ENCODE peak calls at places on chromosomes 2 and 18, in ten cellular contexts. W, Y, V, F, A, M, S, X, R and B are unnamed samples.
A peak's percentile ranks its signal among the peaks of the same experiment; 100 is the strongest.

GRCh38 chr2:241096979-241097378 is 5.1 kb downstream of the MTERF4 start:
- DNase-seq in W (no peak), Y (no peak), V (no peak), F (no peak), A (no peak), M (peak; percentile 32), S (no peak), X (no peak), R (no peak), B (no peak)

GRCh38 chr18:26719909-26720308 is 145.6 kb downstream of the AQP4 start:
- DNase-seq in W (no peak), Y (no peak), V (no peak), F (no peak), A (no peak), M (no peak), S (no peak), X (no peak), R (no peak), B (no peak)

GRCh38 chr2:47249427-47249826 is 94.3 kb upstream of the STPG4 start:
- DNase-seq in W (no peak), Y (no peak), V (no peak), F (no peak), A (no peak), M (no peak), S (no peak), X (no peak), R (no peak), B (no peak)

GRCh38 chr2:23566236-23567142 is 181.5 kb downstream of the KLHL29 start:
- DNase-seq in W (peak; percentile 91), Y (no peak), V (no peak), F (no peak), A (no peak), M (peak; percentile 87), S (no peak), X (no peak), R (no peak), B (no peak)

GRCh38 chr2:7567646-7568045 is 650.4 kb downstream of the RNF144A start:
- DNase-seq in W (no peak), Y (no peak), V (no peak), F (no peak), A (no peak), M (no peak), S (no peak), X (no peak), R (no peak), B (no peak)

GRCh38 chr2:12704378-12704777 is 12.4 kb upstream of the TRIB2 start:
- DNase-seq in W (no peak), Y (no peak), V (no peak), F (no peak), A (no peak), M (no peak), S (no peak), X (no peak), R (no peak), B (no peak)

GRCh38 chr18:79749251-79750191 is 48.2 kb upstream of the KCNG2 start:
- DNase-seq in W (peak; percentile 78), Y (no peak), V (peak; percentile 63), F (no peak), A (peak; percentile 39), M (no peak), S (no peak), X (no peak), R (no peak), B (peak; percentile 47)

GRCh38 chr18:33702625-33703024 is 124.6 kb downstream of the ASXL3 start:
- DNase-seq in W (no peak), Y (no peak), V (no peak), F (no peak), A (no peak), M (no peak), S (no peak), X (no peak), R (no peak), B (no peak)

GRCh38 chr2:64568836-64569235 is 44.7 kb downstream of the AFTPH start:
- DNase-seq in W (no peak), Y (no peak), V (no peak), F (no peak), A (no peak), M (no peak), S (no peak), X (no peak), R (no peak), B (no peak)

DNA sequence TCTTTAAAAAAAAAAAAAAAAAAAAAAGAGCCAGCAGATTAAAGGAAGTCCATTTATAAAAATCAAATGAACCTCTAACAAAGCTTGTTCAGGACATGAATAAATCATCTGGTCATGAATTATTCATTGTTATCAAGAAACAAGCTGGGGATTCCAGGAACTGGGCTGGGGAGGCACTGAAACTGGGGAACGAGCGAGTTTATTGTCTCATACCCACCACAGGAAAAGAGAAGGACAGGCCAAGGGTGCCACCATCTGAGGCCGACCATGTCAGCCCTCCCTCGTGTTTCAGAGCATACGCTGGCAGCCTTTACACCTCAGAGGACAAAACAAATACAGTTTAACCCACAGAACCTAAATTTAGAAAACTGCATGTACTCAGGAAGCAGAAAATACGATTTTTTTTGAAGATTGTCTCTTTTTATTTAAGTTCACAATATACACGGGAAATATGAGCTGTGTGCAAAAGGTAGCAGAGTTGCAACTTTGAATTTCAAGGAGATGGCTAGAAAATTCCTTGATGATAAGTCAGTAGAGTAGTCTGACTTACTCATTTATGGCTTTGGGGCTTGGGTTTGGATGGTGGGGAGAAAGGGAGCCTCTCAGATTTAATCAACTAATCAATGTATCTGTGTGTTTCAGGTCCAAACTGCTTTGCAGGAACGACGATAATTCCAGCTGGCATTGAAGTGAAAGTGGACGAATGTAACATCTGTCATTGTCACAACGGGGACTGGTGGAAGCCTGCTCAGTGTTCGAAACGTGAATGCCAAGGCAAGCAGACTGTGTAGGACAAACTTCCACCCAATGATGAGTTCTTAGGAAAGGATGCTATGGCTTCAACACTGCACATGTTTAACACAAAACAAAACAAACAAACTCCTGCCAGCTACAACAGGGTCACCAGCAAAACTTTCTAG is 164.4 kb downstream of the VWC2L start:
- DNase-seq in W (no peak), Y (no peak), V (peak; percentile 40), F (no peak), A (no peak), M (no peak), S (no peak), X (no peak), R (no peak), B (no peak)
- H3K4me1 ChIP-seq in W (no peaks in the 10 kb centered on the region), Y (no peaks in the 10 kb centered on the region), V (no peaks in the 10 kb centered on the region), F (no peaks in the 10 kb centered on the region), A (no peaks in the 10 kb centered on the region), M (no peaks in the 10 kb centered on the region), S (no peaks in the 10 kb centered on the region), X (no peaks in the 10 kb centered on the region), R (no peaks in the 10 kb centered on the region), B (peaks cover 4% of the 10 kb centered on the region)

DNA sequence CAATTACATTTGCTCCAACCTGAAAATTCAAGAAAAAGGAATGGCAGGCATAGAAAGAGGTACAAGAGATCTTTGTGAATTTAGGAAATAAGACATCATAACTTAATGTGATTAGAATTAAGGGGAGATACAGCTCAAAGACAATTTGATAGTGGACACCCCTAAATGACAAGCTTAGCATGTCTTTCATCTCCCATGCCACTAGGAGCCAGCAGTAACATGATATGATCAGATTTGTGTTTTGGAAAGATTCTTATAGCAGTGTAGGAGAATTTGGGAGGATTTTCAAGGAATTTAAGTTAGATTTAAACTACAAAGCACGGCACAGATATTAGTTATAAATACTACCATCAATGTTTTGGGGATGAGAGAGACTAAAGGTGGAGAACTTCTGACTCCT is 340.8 kb downstream of the RDH14 start:
- DNase-seq in W (no peak), Y (no peak), V (no peak), F (no peak), A (no peak), M (no peak), S (no peak), X (no peak), R (no peak), B (no peak)
- TF ChIP-seq CTCF in W (peak; percentile 53), Y (no peak), V (no peak), F (no peak), A (no peak), M (peak; percentile 52), S (no peak), X (no peak), R (no peak), B (peak; percentile 38)

DNA sequence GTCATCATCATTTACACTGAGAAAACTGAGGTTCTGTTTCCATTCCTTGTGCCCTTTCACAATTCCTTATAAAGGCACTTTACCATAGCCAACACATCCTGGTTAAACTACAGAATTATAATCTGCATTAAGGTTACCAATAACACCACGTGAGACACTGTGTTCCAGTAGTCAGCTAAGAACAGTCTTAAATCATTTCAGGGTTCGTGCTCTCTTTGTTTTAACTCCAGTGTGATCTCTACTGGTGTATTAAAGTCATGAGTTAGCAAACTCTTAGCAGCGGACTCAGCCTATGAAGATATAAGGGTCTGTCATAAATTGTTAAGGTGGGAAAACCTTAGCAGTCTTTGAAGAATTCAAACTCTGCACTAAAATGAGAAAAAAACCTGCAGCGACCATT is 53.0 kb downstream of the TCF4 start:
- DNase-seq in W (no peak), Y (no peak), V (no peak), F (no peak), A (no peak), M (no peak), S (no peak), X (no peak), R (no peak), B (no peak)
- H3K27ac ChIP-seq in W (no peak overlapping the region), Y (no peak overlapping the region), V (no peak overlapping the region), F (no peak overlapping the region), A (no peak overlapping the region), M (no peak overlapping the region), S (no peak overlapping the region), X (no peak overlapping the region), R (no peak overlapping the region), B (no peak overlapping the region)

GRCh38 chr2:28828382-28828781 is 17.7 kb downstream of the SPDYA start:
- DNase-seq in W (no peak), Y (no peak), V (no peak), F (no peak), A (no peak), M (no peak), S (no peak), X (no peak), R (no peak), B (no peak)

GRCh38 chr2:28821295-28821958 is 10.8 kb downstream of the SPDYA start:
- DNase-seq in W (peak; percentile 68), Y (peak; percentile 25), V (no peak), F (peak; percentile 24), A (no peak), M (peak; percentile 88), S (peak; percentile 61), X (peak; percentile 46), R (peak; percentile 47), B (no peak)

GRCh38 chr2:28822036-28822435 is 11.4 kb downstream of the SPDYA start:
- DNase-seq in W (no peak), Y (no peak), V (no peak), F (no peak), A (no peak), M (no peak), S (no peak), X (no peak), R (no peak), B (no peak)

GRCh38 chr2:28824870-28825269 is 14.2 kb downstream of the SPDYA start:
- DNase-seq in W (no peak), Y (no peak), V (no peak), F (no peak), A (no peak), M (no peak), S (no peak), X (no peak), R (no peak), B (no peak)

DNA sequence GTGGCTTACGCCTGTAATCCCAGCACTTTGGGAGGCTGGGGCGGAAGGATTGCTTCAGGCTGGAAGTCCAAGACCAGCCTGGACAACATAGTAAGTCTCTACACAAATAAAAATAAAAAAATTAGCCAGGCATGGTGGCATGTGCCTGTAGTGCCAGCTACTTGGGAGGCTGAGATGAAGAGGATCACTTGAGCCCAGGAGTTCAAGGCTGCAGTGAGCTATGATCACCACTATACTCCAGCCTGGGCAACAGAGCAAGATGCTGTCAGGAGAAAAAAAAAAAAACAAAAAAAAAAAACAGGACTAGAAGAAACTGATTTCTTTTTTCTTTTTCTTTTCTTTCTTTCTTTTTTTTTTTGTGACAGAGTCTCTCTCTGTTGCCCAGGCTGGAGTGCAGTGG is 13.6 kb downstream of the SPDYA start:
- DNase-seq in W (no peak), Y (no peak), V (no peak), F (no peak), A (no peak), M (no peak), S (no peak), X (no peak), R (no peak), B (no peak)
- H3K4me1 ChIP-seq in W (no peaks in the 10 kb centered on the region), Y (no peaks in the 10 kb centered on the region), V (no peaks in the 10 kb centered on the region), F (no peaks in the 10 kb centered on the region), A (no peaks in the 10 kb centered on the region), M (no peaks in the 10 kb centered on the region), S (no peaks in the 10 kb centered on the region), X (no peaks in the 10 kb centered on the region), R (peaks cover 3% of the 10 kb centered on the region), B (no peaks in the 10 kb centered on the region)